ENCODE peak calls at places on chromosomes 5 and 9, in nine cellular contexts. Y, H, Z, N, E, K, D, V and L are unnamed samples.

GRCh38 chr5:144141581-144141980 is 28.9 kb downstream of the YIPF5 start:
- DNase-seq in Y (no peak), H (no peak), Z (no peak), N (peak; percentile 43), E (no peak), K (no peak), D (no peak), V (no peak), L (no peak)

GRCh38 chr5:148208226-148208625 is 5.4 kb downstream of the SPINK6 start:
- DNase-seq in Y (no peak), H (no peak), Z (no peak), N (no peak), E (no peak), K (no peak), D (no peak), V (no peak), L (no peak)

GRCh38 chr9:131747352-131747751 is 7.5 kb upstream of the RAPGEF1 start:
- DNase-seq in Y (no peak), H (no peak), Z (peak; percentile 62), N (peak; percentile 42), E (peak; percentile 72), K (peak; percentile 68), D (peak; percentile 21), V (no peak), L (no peak)

GRCh38 chr5:78065663-78066062 is 228.8 kb downstream of the AP3B1 start:
- DNase-seq in Y (no peak), H (no peak), Z (no peak), N (no peak), E (no peak), K (no peak), D (no peak), V (no peak), L (no peak)

GRCh38 chr5:150144211-150144801 is 11.3 kb downstream of the PDGFRB start:
- DNase-seq in Y (peak; percentile 28), H (peak; percentile 94), Z (no peak), N (no peak), E (no peak), K (no peak), D (no peak), V (no peak), L (no peak)

GRCh38 chr9:33447404-33448158 is at the start of gene AQP3:
- DNase-seq in Y (peak; percentile 35), H (no peak), Z (peak; percentile 53), N (peak; percentile 44), E (no peak), K (no peak), D (no peak), V (peak; percentile 64), L (peak; percentile 4)

GRCh38 chr5:95856501-95856981 is 34.0 kb upstream of the GLRX start:
- DNase-seq in Y (peak; percentile 20), H (no peak), Z (no peak), N (no peak), E (no peak), K (peak; percentile 78), D (no peak), V (no peak), L (peak; percentile 41)

GRCh38 chr9:112867275-112867991 is 23.2 kb downstream of the SLC46A2 start:
- DNase-seq in Y (no peak), H (peak; percentile 71), Z (no peak), N (peak; percentile 90), E (peak; percentile 66), K (no peak), D (peak; percentile 72), V (no peak), L (no peak)

GRCh38 chr5:161312882-161313281 is 233.6 kb downstream of the GABRB2 start:
- DNase-seq in Y (no peak), H (no peak), Z (no peak), N (no peak), E (no peak), K (no peak), D (no peak), V (no peak), L (no peak)

GRCh38 chr5:153584561-153585359 is 94.3 kb downstream of the GRIA1 start:
- DNase-seq in Y (no peak), H (no peak), Z (no peak), N (no peak), E (no peak), K (no peak), D (no peak), V (no peak), L (no peak)

GRCh38 chr5:64612349-64612961 is 77.8 kb upstream of the SHISAL2B start:
- DNase-seq in Y (no peak), H (no peak), Z (peak; percentile 26), N (peak; percentile 56), E (peak; percentile 53), K (peak; percentile 49), D (peak; percentile 4), V (no peak), L (no peak)